ENCODE peak calls at places on chromosomes 2 and 18, in five cellular contexts. T is CD8-positive, alpha-beta T cell; W is body of pancreas; P is PC-9; C is A549. Q is an unnamed sample. For H3K4me1, the result is how much of the 10 kb centered on the place peaks cover.

GRCh38 chr2:29050591-29050990 is 23.7 kb downstream of the PCARE start:
- DNase-seq in T (no peak), C (no peak), P (no peak), W (no peak), Q (no peak)

GRCh38 chr2:16767789-16768188 is 102.2 kb upstream of the CYRIA start:
- DNase-seq in C (no peak), W (no peak), P (no peak), T (no peak), Q (no peak)

GRCh38 chr2:26537826-26538475 is 60.0 kb upstream of the OTOF start:
- DNase-seq in W (no peak), T (no peak), P (no peak), C (no peak), Q (no peak)

GRCh38 chr2:124959582-124959981 is 934.5 kb downstream of the CNTNAP5 start:
- DNase-seq in W (no peak), T (no peak), C (no peak), P (no peak), Q (peak)

GRCh38 chr2:9370746-9371145 is 52.6 kb downstream of the ITGB1BP1 start:
- DNase-seq in W (no peak), P (no peak), T (no peak), C (no peak), Q (no peak)

GRCh38 chr2:172455121-172455515 is 27.7 kb downstream of the ITGA6 start:
- DNase-seq in P (peak), C (no peak), W (peak), T (no peak), Q (no peak)

GRCh38 chr2:42916394-42916793 is 124.0 kb upstream of the HAAO start:
- DNase-seq in T (no peak), C (no peak), P (no peak), W (no peak), Q (no peak)

GRCh38 chr2:142189506-142189905 is 58.7 kb upstream of the LRP1B start:
- DNase-seq in T (no peak), P (no peak), C (no peak), W (no peak), Q (no peak)

GRCh38 chr2:202721621-202722020 is 86.9 kb downstream of the FAM117B start:
- DNase-seq in P (no peak), T (no peak), W (no peak), C (no peak), Q (no peak)

GRCh38 chr2:34738691-34739090 is 1139.6 kb upstream of the FAM98A start:
- DNase-seq in C (no peak), W (peak), P (no peak), T (no peak), Q (no peak)

GRCh38 chr2:27390822-27391679 is 10.5 kb upstream of the ZNF513 start:
- DNase-seq in P (no peak), C (no peak), W (no peak), T (no peak), Q (no peak)

GRCh38 chr18:35045121-35045520 is 3.9 kb downstream of the MAPRE2 start:
- DNase-seq in W (no peak), T (no peak), C (no peak), P (no peak), Q (no peak)

GRCh38 chr18:70172225-70172624 is 33.3 kb downstream of the RTTN start:
- DNase-seq in W (no peak), P (no peak), C (peak), T (no peak), Q (no peak)

GRCh38 chr2:48530033-48530804 is at the start of gene STON1:
- DNase-seq in W (peak), C (peak), T (no peak), P (peak), Q (no peak)

GRCh38 chr18:677951-678363 is 20.5 kb downstream of the TYMS start:
- DNase-seq in P (no peak), C (no peak), W (no peak), T (no peak), Q (no peak)

GRCh38 chr2:9174771-9175441 is 31.7 kb upstream of the ASAP2 start:
- DNase-seq in C (no peak), W (no peak), T (no peak), P (peak), Q (no peak)

GRCh38 chr2:191038241-191038725 is 24.3 kb upstream of the STAT1 start:
- DNase-seq in T (no peak), P (no peak), W (no peak), C (peak), Q (no peak)

GRCh38 chr18:21820035-21820810 is 79.6 kb downstream of the MIB1 start:
- DNase-seq in C (peak), P (no peak), W (no peak), T (no peak), Q (no peak)

GRCh38 chr2:230220347-230220969 is 674 bp upstream of the SP110 start:
- DNase-seq in W (peak), C (no peak), P (no peak), T (no peak), Q (no peak)

GRCh38 chr2:1455466-1455865 is 42.2 kb downstream of the TPO start:
- DNase-seq in C (no peak), W (no peak), P (no peak), T (no peak), Q (no peak)

GRCh38 chr2:49770919-49771318 is 616.6 kb upstream of the FSHR start:
- DNase-seq in P (peak), C (peak), W (peak), T (no peak), Q (no peak)

GRCh38 chr2:52880872-52881271 is 886.7 kb upstream of the CHAC2 start:
- DNase-seq in C (no peak), P (no peak), W (no peak), T (no peak), Q (no peak)

GRCh38 chr2:11082880-11083279 is 72.4 kb upstream of the SLC66A3 start:
- DNase-seq in W (no peak), P (no peak), T (no peak), C (no peak), Q (no peak)

GRCh38 chr2:66853585-66853984 is 418.7 kb downstream of the MEIS1 start:
- DNase-seq in P (no peak), W (no peak), T (no peak), C (no peak), Q (no peak)

GRCh38 chr2:9703701-9704221 is 73.0 kb upstream of the YWHAQ start:
- DNase-seq in C (peak), T (no peak), W (no peak), P (peak), Q (peak)

GRCh38 chr2:178865121-178865520 is 57.9 kb upstream of the TTN start:
- DNase-seq in P (peak), C (no peak), T (no peak), W (peak), Q (no peak)

GRCh38 chr18:49161627-49162026 is 210.9 kb upstream of the SMAD7 start:
- DNase-seq in P (no peak), T (no peak), W (no peak), C (no peak), Q (no peak)

GRCh38 chr2:85763831-85764230 is 10.0 kb downstream of the ATOH8 start:
- DNase-seq in T (no peak), C (no peak), P (no peak), W (no peak), Q (no peak)

GRCh38 chr18:286515-287310 is 18.9 kb upstream of the THOC1 start:
- DNase-seq in W (no peak), C (peak), P (no peak), T (no peak), Q (no peak)

GRCh38 chr2:99545622-99546021 is 55.8 kb upstream of the REV1 start:
- DNase-seq in C (no peak), W (no peak), P (no peak), T (no peak), Q (no peak)

GRCh38 chr18:903703-904102 is 968 bp upstream of the ADCYAP1 start:
- DNase-seq in T (no peak), P (peak), C (peak), W (peak), Q (peak)

GRCh38 chr2:112985090-112985489 is 7.3 kb downstream of the IL36G start:
- DNase-seq in T (no peak), P (no peak), C (no peak), W (no peak), Q (no peak)

GRCh38 chr2:218896501-218897393 is 16.1 kb downstream of the WNT10A start:
- DNase-seq in W (no peak), C (no peak), T (peak), P (peak), Q (no peak)

GRCh38 chr18:76503595-76503994 is 8.6 kb upstream of the ZNF516 start:
- DNase-seq in P (no peak), C (no peak), W (no peak), T (no peak), Q (no peak)

GRCh38 chr2:105928563-105928962 is 183.9 kb downstream of the NCK2 start:
- DNase-seq in P (no peak), C (no peak), T (no peak), W (no peak), Q (no peak)

DNA sequence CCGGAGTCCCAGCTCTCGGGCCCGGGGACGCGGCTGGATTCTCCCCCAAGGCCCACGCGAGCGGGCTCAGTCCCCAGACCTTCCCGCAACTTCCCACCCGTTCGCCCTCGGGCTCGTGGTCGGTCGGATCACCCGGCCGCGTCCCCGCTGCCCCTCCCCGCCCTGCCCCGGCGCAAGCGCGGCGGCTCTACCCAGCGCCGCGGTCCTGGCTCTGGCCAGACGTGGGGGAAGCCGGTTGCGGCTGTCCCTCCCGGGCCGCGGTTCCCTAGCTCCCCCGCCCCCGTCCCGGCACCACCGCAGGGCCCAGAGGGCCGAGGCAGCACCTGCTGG is 353 bp downstream of the NFE2L2 start:
- DNase-seq in C (peak), P (peak), W (peak), T (no peak), Q (no peak)
- H3K4me1 ChIP-seq in C (under half), P (half or more), W (under half), T (under half), Q (under half)

GRCh38 chr2:201699384-201699783 is 940 bp upstream of the MPP4 start:
- DNase-seq in P (no peak), W (no peak), T (no peak), C (no peak), Q (no peak)
- H3K4me3 ChIP-seq in P (no peak), W (no peak), T (no peak), C (no peak), Q (no peak)

DNA sequence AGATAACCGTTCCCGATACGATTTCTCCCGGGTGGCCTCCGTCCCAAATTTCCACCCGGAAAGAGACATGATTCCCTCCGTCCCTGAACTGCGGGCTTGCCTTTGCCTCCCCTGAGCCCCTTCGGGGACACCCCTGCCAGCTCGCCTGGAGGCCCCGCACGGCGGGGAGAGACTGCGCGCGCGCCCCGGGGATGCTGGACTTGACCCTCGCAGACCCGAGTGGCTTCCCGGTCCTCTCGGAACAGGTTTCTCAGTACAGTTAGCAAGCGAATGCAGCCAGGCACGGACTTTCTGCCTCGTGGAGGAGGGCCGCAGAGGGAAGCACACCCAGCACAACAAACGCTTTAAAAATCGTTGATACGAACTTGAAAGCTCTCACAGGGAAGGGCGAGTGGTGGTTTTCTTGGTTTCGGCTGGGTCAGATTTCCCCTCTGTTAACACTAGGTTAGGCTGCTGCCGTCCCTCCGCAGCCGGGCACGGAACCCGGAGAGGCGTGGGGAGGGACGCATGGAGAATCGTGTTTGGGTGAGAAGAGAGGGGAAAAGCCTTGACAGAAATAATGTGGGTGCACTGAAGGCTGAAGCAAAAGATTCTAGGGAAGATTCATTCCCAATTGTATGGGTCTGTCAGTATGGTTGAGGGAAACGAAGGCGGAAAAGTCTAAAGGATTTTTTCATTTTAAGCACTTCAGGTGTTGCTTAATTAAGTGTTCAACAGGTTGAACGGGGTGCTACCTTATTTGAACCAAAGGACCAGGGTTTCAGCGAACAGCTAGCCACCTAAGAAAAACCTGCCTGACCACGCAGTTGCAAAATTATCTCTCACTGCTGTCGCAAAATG is 916 bp downstream of the TNFRSF11A start:
- DNase-seq in W (peak), C (no peak), T (no peak), P (no peak), Q (no peak)
- H3K4me1 ChIP-seq in W (under half), C (under half), T (under half), P (under half), Q (under half)

GRCh38 chr2:239269173-239269865 is 131.5 kb downstream of the HDAC4 start:
- DNase-seq in T (no peak), P (no peak), W (no peak), C (no peak), Q (no peak)
- H3K4me3 ChIP-seq in T (no peak), P (no peak), W (no peak), C (no peak), Q (no peak)

GRCh38 chr18:74496508-74497307 is 545 bp downstream of the CNDP2 start:
- DNase-seq in P (peak), T (peak), W (peak), C (peak), Q (peak)
- H3K4me1 ChIP-seq in P (under half), T (under half), W (under half), C (under half), Q (under half)

DNA sequence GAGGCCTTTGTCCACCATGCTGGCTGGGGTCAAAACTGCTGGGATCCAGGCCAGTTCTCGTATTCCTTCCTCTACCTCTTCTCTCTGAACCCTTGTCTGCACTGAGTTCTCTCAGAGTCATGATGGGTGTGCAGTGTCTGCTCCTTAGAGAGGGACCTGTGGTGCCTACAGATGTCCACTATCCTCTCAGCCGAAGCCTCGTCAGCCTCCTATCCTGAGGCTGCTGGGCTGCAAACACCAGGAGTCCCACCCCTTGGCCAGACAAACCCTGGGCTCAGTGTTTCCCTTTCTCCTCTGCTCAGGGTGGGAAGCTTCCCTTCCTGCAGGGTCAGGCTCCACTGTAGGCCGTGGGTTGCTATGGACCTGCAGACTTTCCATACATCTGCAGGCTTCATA is 2.3 kb downstream of the INPP5D start:
- DNase-seq in P (no peak), C (no peak), W (no peak), T (no peak), Q (no peak)
- H3K4me3 ChIP-seq in P (no peak), C (no peak), W (no peak), T (peak), Q (no peak)

Q was measured in tibial nerve.